ENCODE peak calls at places on chromosomes 12 and 14, in six cellular contexts. One of them, this sample, is unnamed.

GRCh38 chr12:48716168-48716492 is 377 bp downstream of the CCNT1 start:
- DNase-seq in PC-3: no peak
- DNase-seq in SK-N-SH: no peak
- DNase-seq in MM.1S: no peak
- DNase-seq in HCT116: no peak
- DNase-seq in neural progenitor cell: no peak
- DNase-seq in this sample: no peak

GRCh38 chr14:89617471-89618291 is 200.6 kb upstream of the FOXN3 start:
- DNase-seq in PC-3: peak; percentile 29
- DNase-seq in SK-N-SH: peak; percentile 66
- DNase-seq in MM.1S: peak; percentile 31
- DNase-seq in HCT116: no peak
- DNase-seq in neural progenitor cell: peak; percentile 60
- DNase-seq in this sample: peak; percentile 76

GRCh38 chr12:104684884-104685283 is 228.1 kb downstream of the CHST11 start:
- DNase-seq in PC-3: no peak
- DNase-seq in SK-N-SH: no peak
- DNase-seq in MM.1S: no peak
- DNase-seq in HCT116: no peak
- DNase-seq in neural progenitor cell: no peak
- DNase-seq in this sample: peak; percentile 28

GRCh38 chr12:65631621-65632111 is 192.6 kb upstream of the HMGA2 start:
- DNase-seq in PC-3: peak; percentile 99
- DNase-seq in SK-N-SH: no peak
- DNase-seq in MM.1S: no peak
- DNase-seq in HCT116: peak; percentile 97
- DNase-seq in neural progenitor cell: no peak
- DNase-seq in this sample: peak; percentile 99

GRCh38 chr14:98919431-98919830 is 352.6 kb downstream of the BCL11B start:
- DNase-seq in PC-3: no peak
- DNase-seq in SK-N-SH: no peak
- DNase-seq in MM.1S: no peak
- DNase-seq in HCT116: no peak
- DNase-seq in neural progenitor cell: no peak
- DNase-seq in this sample: no peak

GRCh38 chr14:88482524-88482923 is 72.3 kb downstream of the PTPN21 start:
- DNase-seq in PC-3: no peak
- DNase-seq in SK-N-SH: no peak
- DNase-seq in MM.1S: no peak
- DNase-seq in HCT116: no peak
- DNase-seq in neural progenitor cell: no peak
- DNase-seq in this sample: no peak

GRCh38 chr12:9751204-9752144 is 9.2 kb downstream of the CD69 start:
- DNase-seq in PC-3: peak; percentile 53
- DNase-seq in SK-N-SH: peak; percentile 6
- DNase-seq in MM.1S: peak; percentile 60
- DNase-seq in HCT116: peak; percentile 12
- DNase-seq in neural progenitor cell: peak; percentile 14
- DNase-seq in this sample: peak; percentile 69

GRCh38 chr12:15794836-15795235 is 5.6 kb upstream of the EPS8 start:
- DNase-seq in PC-3: no peak
- DNase-seq in SK-N-SH: no peak
- DNase-seq in MM.1S: no peak
- DNase-seq in HCT116: no peak
- DNase-seq in neural progenitor cell: no peak
- DNase-seq in this sample: no peak

GRCh38 chr12:50839032-50839431 is 3.7 kb upstream of the TMPRSS12 start:
- DNase-seq in PC-3: peak; percentile 50
- DNase-seq in SK-N-SH: no peak
- DNase-seq in MM.1S: no peak
- DNase-seq in HCT116: no peak
- DNase-seq in neural progenitor cell: no peak
- DNase-seq in this sample: peak; percentile 36

GRCh38 chr14:91521058-91521721 is 11.1 kb upstream of the PPP4R3A start:
- DNase-seq in PC-3: no peak
- DNase-seq in SK-N-SH: no peak
- DNase-seq in MM.1S: no peak
- DNase-seq in HCT116: no peak
- DNase-seq in neural progenitor cell: no peak
- DNase-seq in this sample: no peak

GRCh38 chr14:99981806-99982205 is 83.4 kb upstream of the EVL start:
- DNase-seq in PC-3: no peak
- DNase-seq in SK-N-SH: no peak
- DNase-seq in MM.1S: no peak
- DNase-seq in HCT116: no peak
- DNase-seq in neural progenitor cell: no peak
- DNase-seq in this sample: no peak

GRCh38 chr12:131442337-131442918 is 268.5 kb upstream of the SFSWAP start:
- DNase-seq in PC-3: no peak
- DNase-seq in SK-N-SH: no peak
- DNase-seq in MM.1S: no peak
- DNase-seq in HCT116: no peak
- DNase-seq in neural progenitor cell: no peak
- DNase-seq in this sample: no peak

GRCh38 chr12:109088818-109089217 is 4.5 kb downstream of the ALKBH2 start:
- DNase-seq in PC-3: no peak
- DNase-seq in SK-N-SH: no peak
- DNase-seq in MM.1S: no peak
- DNase-seq in HCT116: no peak
- DNase-seq in neural progenitor cell: no peak
- DNase-seq in this sample: peak; percentile 63

GRCh38 chr12:109097140-109097434 is 310 bp upstream of the UNG start:
- DNase-seq in PC-3: no peak
- DNase-seq in SK-N-SH: no peak
- DNase-seq in MM.1S: no peak
- DNase-seq in HCT116: no peak
- DNase-seq in neural progenitor cell: no peak
- DNase-seq in this sample: no peak

GRCh38 chr12:109093022-109093918 is at the start of gene ALKBH2:
- DNase-seq in PC-3: peak; percentile 97
- DNase-seq in SK-N-SH: peak; percentile 90
- DNase-seq in MM.1S: peak; percentile 96
- DNase-seq in HCT116: peak; percentile 88
- DNase-seq in neural progenitor cell: peak; percentile 94
- DNase-seq in this sample: peak; percentile 96

GRCh38 chr12:109089683-109090082 is 3.6 kb downstream of the ALKBH2 start:
- DNase-seq in PC-3: peak; percentile 14
- DNase-seq in SK-N-SH: no peak
- DNase-seq in MM.1S: no peak
- DNase-seq in HCT116: no peak
- DNase-seq in neural progenitor cell: no peak
- DNase-seq in this sample: no peak

GRCh38 chr12:109092484-109093021 is 719 bp downstream of the ALKBH2 start:
- DNase-seq in PC-3: no peak
- DNase-seq in SK-N-SH: peak; percentile 22
- DNase-seq in MM.1S: no peak
- DNase-seq in HCT116: no peak
- DNase-seq in neural progenitor cell: no peak
- DNase-seq in this sample: no peak
- H3K9ac ChIP-seq in PC-3: peak overlapping the region; percentile 68
- H3K9ac ChIP-seq in SK-N-SH: peak overlapping the region; percentile 74
- H3K9ac ChIP-seq in MM.1S: peak overlapping the region; percentile 80
- H3K9ac ChIP-seq in HCT116: peak overlapping the region; percentile 83
- H3K9ac ChIP-seq in neural progenitor cell: no peak overlapping the region
- H3K9ac ChIP-seq in this sample: peak overlapping the region; percentile 87

GRCh38 chr12:112096070-112096469 is 12.5 kb downstream of the NAA25 start:
- DNase-seq in PC-3: no peak
- DNase-seq in SK-N-SH: no peak
- DNase-seq in MM.1S: no peak
- DNase-seq in HCT116: no peak
- DNase-seq in neural progenitor cell: no peak
- DNase-seq in this sample: no peak

GRCh38 chr12:112091563-112091962 is 17.0 kb downstream of the NAA25 start:
- DNase-seq in PC-3: no peak
- DNase-seq in SK-N-SH: no peak
- DNase-seq in MM.1S: no peak
- DNase-seq in HCT116: no peak
- DNase-seq in neural progenitor cell: no peak
- DNase-seq in this sample: no peak

GRCh38 chr12:112097641-112098040 is 10.9 kb downstream of the NAA25 start:
- DNase-seq in PC-3: peak; percentile 66
- DNase-seq in SK-N-SH: no peak
- DNase-seq in MM.1S: no peak
- DNase-seq in HCT116: no peak
- DNase-seq in neural progenitor cell: no peak
- DNase-seq in this sample: no peak

GRCh38 chr12:112102127-112102526 is 6.5 kb downstream of the NAA25 start:
- DNase-seq in PC-3: no peak
- DNase-seq in SK-N-SH: no peak
- DNase-seq in MM.1S: no peak
- DNase-seq in HCT116: no peak
- DNase-seq in neural progenitor cell: no peak
- DNase-seq in this sample: no peak

GRCh38 chr12:112096667-112097066 is 11.9 kb downstream of the NAA25 start:
- DNase-seq in PC-3: peak; percentile 100
- DNase-seq in SK-N-SH: no peak
- DNase-seq in MM.1S: no peak
- DNase-seq in HCT116: peak; percentile 87
- DNase-seq in neural progenitor cell: no peak
- DNase-seq in this sample: peak; percentile 89
- TF ChIP-seq EZH2phosphoT487 in PC-3: no peak
- TF ChIP-seq EZH2phosphoT487 in SK-N-SH: no peak
- TF ChIP-seq EZH2phosphoT487 in MM.1S: no peak
- TF ChIP-seq EZH2phosphoT487 in HCT116: no peak
- TF ChIP-seq EZH2phosphoT487 in neural progenitor cell: no peak
- TF ChIP-seq EZH2phosphoT487 in this sample: no peak

GRCh38 chr12:24838531-24838950 is 110.4 kb downstream of the BCAT1 start:
- DNase-seq in PC-3: no peak
- DNase-seq in SK-N-SH: peak; percentile 42
- DNase-seq in MM.1S: peak; percentile 54
- DNase-seq in HCT116: no peak
- DNase-seq in neural progenitor cell: no peak
- DNase-seq in this sample: peak; percentile 88

GRCh38 chr12:24840046-24840800 is 108.7 kb downstream of the BCAT1 start:
- DNase-seq in PC-3: no peak
- DNase-seq in SK-N-SH: no peak
- DNase-seq in MM.1S: no peak
- DNase-seq in HCT116: no peak
- DNase-seq in neural progenitor cell: no peak
- DNase-seq in this sample: peak; percentile 72

GRCh38 chr12:24835377-24835776 is 113.5 kb downstream of the BCAT1 start:
- DNase-seq in PC-3: no peak
- DNase-seq in SK-N-SH: no peak
- DNase-seq in MM.1S: no peak
- DNase-seq in HCT116: no peak
- DNase-seq in neural progenitor cell: no peak
- DNase-seq in this sample: no peak

GRCh38 chr12:24833513-24833912 is 115.4 kb downstream of the BCAT1 start:
- DNase-seq in PC-3: no peak
- DNase-seq in SK-N-SH: no peak
- DNase-seq in MM.1S: no peak
- DNase-seq in HCT116: no peak
- DNase-seq in neural progenitor cell: no peak
- DNase-seq in this sample: no peak

GRCh38 chr12:24839268-24839791 is 109.6 kb downstream of the BCAT1 start:
- DNase-seq in PC-3: no peak
- DNase-seq in SK-N-SH: no peak
- DNase-seq in MM.1S: no peak
- DNase-seq in HCT116: no peak
- DNase-seq in neural progenitor cell: no peak
- DNase-seq in this sample: peak; percentile 75
- H3K9ac ChIP-seq in PC-3: no peak overlapping the region
- H3K9ac ChIP-seq in SK-N-SH: no peak overlapping the region
- H3K9ac ChIP-seq in MM.1S: no peak overlapping the region
- H3K9ac ChIP-seq in HCT116: no peak overlapping the region
- H3K9ac ChIP-seq in neural progenitor cell: no peak overlapping the region
- H3K9ac ChIP-seq in this sample: peak overlapping the region; percentile 40

GRCh38 chr14:78075033-78075432 is 95.1 kb upstream of the NRXN3 start:
- DNase-seq in PC-3: no peak
- DNase-seq in SK-N-SH: no peak
- DNase-seq in MM.1S: no peak
- DNase-seq in HCT116: no peak
- DNase-seq in neural progenitor cell: no peak
- DNase-seq in this sample: no peak
- TF ChIP-seq EZH2phosphoT487 in PC-3: no peak
- TF ChIP-seq EZH2phosphoT487 in SK-N-SH: no peak
- TF ChIP-seq EZH2phosphoT487 in MM.1S: no peak
- TF ChIP-seq EZH2phosphoT487 in HCT116: no peak
- TF ChIP-seq EZH2phosphoT487 in neural progenitor cell: no peak
- TF ChIP-seq EZH2phosphoT487 in this sample: no peak

GRCh38 chr12:72094490-72094889 is 155.8 kb downstream of the TPH2 start:
- DNase-seq in PC-3: no peak
- DNase-seq in SK-N-SH: no peak
- DNase-seq in MM.1S: no peak
- DNase-seq in HCT116: no peak
- DNase-seq in neural progenitor cell: no peak
- DNase-seq in this sample: no peak
- H3K9ac ChIP-seq in PC-3: no peak overlapping the region
- H3K9ac ChIP-seq in SK-N-SH: no peak overlapping the region
- H3K9ac ChIP-seq in MM.1S: no peak overlapping the region
- H3K9ac ChIP-seq in HCT116: no peak overlapping the region
- H3K9ac ChIP-seq in neural progenitor cell: no peak overlapping the region
- H3K9ac ChIP-seq in this sample: no peak overlapping the region